ENCODE peak calls at places on chromosomes 2 and 18, in six cellular contexts. One of them, this sample, is unnamed.

GRCh38 chr2:64404743-64405142 is 49.2 kb upstream of the LGALSL start:
- DNase-seq in PC-9: no peak
- DNase-seq in left lung: no peak
- DNase-seq in AG09319: no peak
- DNase-seq in GM23338: peak
- DNase-seq in OCI-LY7: no peak
- DNase-seq in this sample: no peak

GRCh38 chr18:44936485-44936884 is 255.8 kb downstream of the SETBP1 start:
- DNase-seq in OCI-LY7: no peak
- DNase-seq in AG09319: no peak
- DNase-seq in PC-9: no peak
- DNase-seq in left lung: no peak
- DNase-seq in GM23338: no peak
- DNase-seq in this sample: no peak

GRCh38 chr2:30798536-30798991 is 8.7 kb downstream of the CAPN13 start:
- DNase-seq in PC-9: no peak
- DNase-seq in OCI-LY7: no peak
- DNase-seq in GM23338: peak
- DNase-seq in left lung: no peak
- DNase-seq in AG09319: no peak
- DNase-seq in this sample: no peak

GRCh38 chr2:17912266-17912691 is 33.8 kb downstream of the KCNS3 start:
- DNase-seq in AG09319: no peak
- DNase-seq in PC-9: no peak
- DNase-seq in left lung: no peak
- DNase-seq in GM23338: no peak
- DNase-seq in OCI-LY7: peak
- DNase-seq in this sample: no peak

GRCh38 chr2:27857417-27858172 is 32.6 kb downstream of the RBKS start:
- DNase-seq in AG09319: no peak
- DNase-seq in left lung: no peak
- DNase-seq in OCI-LY7: no peak
- DNase-seq in GM23338: no peak
- DNase-seq in PC-9: peak
- DNase-seq in this sample: no peak

GRCh38 chr18:61743775-61744531 is 148.9 kb downstream of the RNF152 start:
- DNase-seq in PC-9: no peak
- DNase-seq in AG09319: no peak
- DNase-seq in left lung: no peak
- DNase-seq in OCI-LY7: no peak
- DNase-seq in GM23338: no peak
- DNase-seq in this sample: no peak

GRCh38 chr2:196059491-196059960 is 9.1 kb downstream of the DNAH7 start:
- DNase-seq in AG09319: no peak
- DNase-seq in left lung: no peak
- DNase-seq in PC-9: no peak
- DNase-seq in GM23338: peak
- DNase-seq in OCI-LY7: no peak
- DNase-seq in this sample: no peak

GRCh38 chr2:33240178-33240577 is 236.3 kb upstream of the RASGRP3 start:
- DNase-seq in OCI-LY7: no peak
- DNase-seq in left lung: no peak
- DNase-seq in GM23338: no peak
- DNase-seq in PC-9: no peak
- DNase-seq in AG09319: no peak
- DNase-seq in this sample: no peak

GRCh38 chr18:38459086-38459485 is 893.5 kb upstream of the CELF4 start:
- DNase-seq in GM23338: no peak
- DNase-seq in PC-9: no peak
- DNase-seq in left lung: peak
- DNase-seq in AG09319: no peak
- DNase-seq in OCI-LY7: no peak
- DNase-seq in this sample: no peak

GRCh38 chr2:40002339-40002738 is 223.3 kb upstream of the THUMPD2 start:
- DNase-seq in OCI-LY7: no peak
- DNase-seq in PC-9: no peak
- DNase-seq in GM23338: no peak
- DNase-seq in left lung: no peak
- DNase-seq in AG09319: no peak
- DNase-seq in this sample: no peak

GRCh38 chr18:44803019-44803650 is 122.4 kb downstream of the SETBP1 start:
- DNase-seq in GM23338: peak
- DNase-seq in PC-9: no peak
- DNase-seq in left lung: no peak
- DNase-seq in OCI-LY7: no peak
- DNase-seq in AG09319: no peak
- DNase-seq in this sample: no peak

GRCh38 chr2:30385327-30385726 is 61.7 kb upstream of the LCLAT1 start:
- DNase-seq in GM23338: peak
- DNase-seq in OCI-LY7: no peak
- DNase-seq in left lung: no peak
- DNase-seq in AG09319: no peak
- DNase-seq in PC-9: no peak
- DNase-seq in this sample: no peak

GRCh38 chr2:62991605-62992004 is 59.0 kb upstream of the OTX1 start:
- DNase-seq in left lung: no peak
- DNase-seq in OCI-LY7: no peak
- DNase-seq in PC-9: no peak
- DNase-seq in AG09319: no peak
- DNase-seq in GM23338: no peak
- DNase-seq in this sample: no peak

GRCh38 chr2:84807063-84807485 is 73.8 kb downstream of the TRABD2A start:
- DNase-seq in left lung: no peak
- DNase-seq in OCI-LY7: no peak
- DNase-seq in GM23338: no peak
- DNase-seq in AG09319: peak
- DNase-seq in PC-9: peak
- DNase-seq in this sample: no peak

GRCh38 chr18:11096411-11096810 is 53.0 kb downstream of the PIEZO2 start:
- DNase-seq in left lung: no peak
- DNase-seq in OCI-LY7: no peak
- DNase-seq in PC-9: no peak
- DNase-seq in GM23338: no peak
- DNase-seq in AG09319: no peak
- DNase-seq in this sample: no peak

GRCh38 chr18:46577546-46577945 is 79.5 kb downstream of the LOXHD1 start:
- DNase-seq in AG09319: no peak
- DNase-seq in GM23338: no peak
- DNase-seq in OCI-LY7: no peak
- DNase-seq in PC-9: no peak
- DNase-seq in left lung: no peak
- DNase-seq in this sample: no peak

GRCh38 chr2:237663517-237663916 is 36.1 kb downstream of the LRRFIP1 start:
- DNase-seq in PC-9: no peak
- DNase-seq in GM23338: no peak
- DNase-seq in OCI-LY7: no peak
- DNase-seq in AG09319: no peak
- DNase-seq in left lung: no peak
- DNase-seq in this sample: no peak

GRCh38 chr2:73054980-73055379 is 16.5 kb downstream of the SFXN5 start:
- DNase-seq in PC-9: no peak
- DNase-seq in GM23338: no peak
- DNase-seq in OCI-LY7: no peak
- DNase-seq in left lung: no peak
- DNase-seq in AG09319: no peak
- DNase-seq in this sample: no peak

GRCh38 chr18:32026491-32027086 is 8.0 kb downstream of the RNF125 start:
- DNase-seq in OCI-LY7: no peak
- DNase-seq in GM23338: no peak
- DNase-seq in AG09319: no peak
- DNase-seq in left lung: no peak
- DNase-seq in PC-9: no peak
- DNase-seq in this sample: no peak

GRCh38 chr2:231394201-231395141 is 1.0 kb upstream of the B3GNT7 start:
- DNase-seq in left lung: peak
- DNase-seq in PC-9: no peak
- DNase-seq in GM23338: peak
- DNase-seq in OCI-LY7: peak
- DNase-seq in AG09319: no peak
- DNase-seq in this sample: peak
- TF ChIP-seq CTCF in left lung: no peak
- TF ChIP-seq CTCF in PC-9: no peak
- TF ChIP-seq CTCF in GM23338: peak
- TF ChIP-seq CTCF in OCI-LY7: peak
- TF ChIP-seq CTCF in AG09319: no peak
- TF ChIP-seq CTCF in this sample: peak

DNA sequence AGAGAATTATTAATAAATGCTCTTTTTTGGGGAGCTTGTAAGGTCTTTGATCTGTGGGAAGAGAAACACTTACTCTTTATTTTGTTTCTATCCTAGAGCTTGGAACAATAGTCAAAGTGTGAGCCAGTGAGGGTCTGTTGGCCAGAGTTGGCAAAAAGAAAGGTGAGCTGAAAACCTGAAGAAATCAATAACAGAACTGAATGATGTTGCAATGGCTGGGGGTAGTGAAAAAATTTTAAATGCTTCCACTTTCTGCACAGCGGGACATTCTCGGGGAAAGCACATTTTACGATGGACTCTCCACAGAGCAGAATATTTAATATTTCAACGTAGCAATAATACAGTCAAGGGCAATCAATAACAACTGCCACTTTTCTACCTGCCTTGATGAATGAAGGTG is 78.9 kb downstream of the SKA1 start:
- DNase-seq in AG09319: no peak
- DNase-seq in left lung: no peak
- DNase-seq in GM23338: no peak
- DNase-seq in PC-9: no peak
- DNase-seq in OCI-LY7: no peak
- DNase-seq in this sample: no peak
- TF ChIP-seq CTCF in AG09319: no peak
- TF ChIP-seq CTCF in left lung: no peak
- TF ChIP-seq CTCF in GM23338: no peak
- TF ChIP-seq CTCF in PC-9: no peak
- TF ChIP-seq CTCF in OCI-LY7: no peak
- TF ChIP-seq CTCF in this sample: no peak

DNA sequence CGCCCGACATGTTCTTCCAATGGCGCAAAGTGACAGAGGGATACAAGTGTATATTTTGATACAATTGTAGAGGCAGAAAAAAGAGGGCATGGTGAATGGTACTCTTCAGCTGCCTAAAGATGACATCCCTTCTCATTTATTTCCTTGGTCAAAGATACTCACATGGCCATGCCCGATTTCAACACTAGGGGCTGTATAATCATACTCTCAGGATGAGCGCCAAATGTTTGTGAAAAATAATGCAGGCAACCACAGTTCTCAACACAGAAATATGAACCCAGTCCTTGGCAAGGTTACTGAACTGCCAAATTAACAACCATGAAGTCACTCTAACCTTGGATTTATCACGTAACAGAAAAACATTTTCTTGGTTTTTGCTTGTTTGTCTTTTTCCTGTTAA is 204.4 kb downstream of the CCDC102B start:
- DNase-seq in left lung: no peak
- DNase-seq in OCI-LY7: no peak
- DNase-seq in GM23338: peak
- DNase-seq in AG09319: no peak
- DNase-seq in PC-9: no peak
- DNase-seq in this sample: no peak
- TF ChIP-seq CTCF in left lung: no peak
- TF ChIP-seq CTCF in OCI-LY7: peak
- TF ChIP-seq CTCF in GM23338: peak
- TF ChIP-seq CTCF in AG09319: peak
- TF ChIP-seq CTCF in PC-9: peak
- TF ChIP-seq CTCF in this sample: no peak

GRCh38 chr18:50268022-50268747 is 1.9 kb upstream of the CFAP53 start:
- DNase-seq in PC-9: peak
- DNase-seq in GM23338: peak
- DNase-seq in OCI-LY7: peak
- DNase-seq in AG09319: no peak
- DNase-seq in left lung: peak
- DNase-seq in this sample: peak
- TF ChIP-seq CTCF in PC-9: peak
- TF ChIP-seq CTCF in GM23338: peak
- TF ChIP-seq CTCF in OCI-LY7: peak
- TF ChIP-seq CTCF in AG09319: peak
- TF ChIP-seq CTCF in left lung: peak
- TF ChIP-seq CTCF in this sample: peak

GRCh38 chr2:44295636-44296359 is 20.5 kb downstream of the SLC3A1 start:
- DNase-seq in AG09319: no peak
- DNase-seq in left lung: no peak
- DNase-seq in PC-9: no peak
- DNase-seq in GM23338: peak
- DNase-seq in OCI-LY7: peak
- DNase-seq in this sample: no peak

GRCh38 chr2:44295113-44295512 is 19.8 kb downstream of the SLC3A1 start:
- DNase-seq in PC-9: no peak
- DNase-seq in left lung: no peak
- DNase-seq in AG09319: no peak
- DNase-seq in OCI-LY7: no peak
- DNase-seq in GM23338: no peak
- DNase-seq in this sample: no peak

GRCh38 chr2:44301111-44301510 is 25.8 kb downstream of the SLC3A1 start:
- DNase-seq in AG09319: no peak
- DNase-seq in GM23338: no peak
- DNase-seq in left lung: no peak
- DNase-seq in OCI-LY7: no peak
- DNase-seq in PC-9: no peak
- DNase-seq in this sample: no peak

GRCh38 chr2:44296653-44297052 is 21.4 kb downstream of the SLC3A1 start:
- DNase-seq in left lung: no peak
- DNase-seq in PC-9: no peak
- DNase-seq in AG09319: no peak
- DNase-seq in GM23338: no peak
- DNase-seq in OCI-LY7: no peak
- DNase-seq in this sample: no peak

DNA sequence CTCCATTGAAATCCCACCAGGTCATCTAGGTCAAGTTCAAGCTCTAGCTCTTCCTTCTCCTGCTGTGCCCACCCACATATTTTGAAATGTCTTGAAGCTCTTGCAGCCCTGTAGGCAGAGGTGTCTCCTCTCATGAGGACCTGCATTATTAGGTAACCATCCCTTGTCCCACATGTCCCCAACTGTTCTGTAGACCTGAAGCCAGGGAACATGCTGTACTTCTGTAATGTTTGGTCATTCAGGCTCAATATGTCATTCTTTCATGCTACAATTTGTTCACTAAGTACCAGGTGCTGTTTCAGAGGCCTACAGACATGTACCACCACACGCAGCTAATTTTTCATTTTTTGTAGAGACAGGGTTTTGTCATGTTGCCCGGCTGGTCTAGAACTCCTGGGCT is 22.2 kb downstream of the SLC3A1 start:
- DNase-seq in left lung: no peak
- DNase-seq in OCI-LY7: no peak
- DNase-seq in GM23338: no peak
- DNase-seq in PC-9: no peak
- DNase-seq in AG09319: no peak
- DNase-seq in this sample: no peak
- TF ChIP-seq CTCF in left lung: no peak
- TF ChIP-seq CTCF in OCI-LY7: no peak
- TF ChIP-seq CTCF in GM23338: no peak
- TF ChIP-seq CTCF in PC-9: no peak
- TF ChIP-seq CTCF in AG09319: no peak
- TF ChIP-seq CTCF in this sample: no peak

This sample was measured in natural killer cell.